ENCODE peak calls at places on chromosomes 16 and 17, in eight cellular contexts. One of them, this sample, is unnamed. For H3K4me1, the result is how much of the 10 kb centered on the place peaks cover.

GRCh38 chr16:69865701-69866100 is 85.4 kb upstream of the CLEC18A start:
- DNase-seq in tibial nerve: no peak
- DNase-seq in ascending aorta: no peak
- DNase-seq in SJCRH30: peak
- DNase-seq in lower lobe of right lung: no peak
- DNase-seq in stomach: peak
- DNase-seq in keratinocyte: no peak
- DNase-seq in psoas muscle: no peak
- DNase-seq in this sample: no peak

GRCh38 chr17:28643979-28644781 is 778 bp downstream of the BLTP2 start:
- DNase-seq in tibial nerve: no peak
- DNase-seq in ascending aorta: peak
- DNase-seq in SJCRH30: peak
- DNase-seq in lower lobe of right lung: peak
- DNase-seq in stomach: peak
- DNase-seq in keratinocyte: no peak
- DNase-seq in psoas muscle: peak
- DNase-seq in this sample: peak

GRCh38 chr17:17809527-17810373 is 27.0 kb downstream of the SREBF1 start:
- DNase-seq in tibial nerve: peak
- DNase-seq in ascending aorta: no peak
- DNase-seq in SJCRH30: no peak
- DNase-seq in lower lobe of right lung: no peak
- DNase-seq in stomach: no peak
- DNase-seq in keratinocyte: no peak
- DNase-seq in psoas muscle: no peak
- DNase-seq in this sample: peak

GRCh38 chr16:5895137-5895536 is 797.5 kb upstream of the EEF2KMT start:
- DNase-seq in tibial nerve: no peak
- DNase-seq in ascending aorta: no peak
- DNase-seq in SJCRH30: no peak
- DNase-seq in lower lobe of right lung: no peak
- DNase-seq in stomach: no peak
- DNase-seq in keratinocyte: no peak
- DNase-seq in psoas muscle: no peak
- DNase-seq in this sample: peak

GRCh38 chr16:56565023-56565477 is at the start of gene MT4:
- DNase-seq in tibial nerve: no peak
- DNase-seq in ascending aorta: no peak
- DNase-seq in SJCRH30: no peak
- DNase-seq in lower lobe of right lung: no peak
- DNase-seq in stomach: no peak
- DNase-seq in keratinocyte: no peak
- DNase-seq in psoas muscle: no peak
- DNase-seq in this sample: no peak

GRCh38 chr16:28130099-28131088 is 66.9 kb upstream of the GSG1L start:
- DNase-seq in tibial nerve: no peak
- DNase-seq in ascending aorta: no peak
- DNase-seq in SJCRH30: no peak
- DNase-seq in lower lobe of right lung: no peak
- DNase-seq in stomach: no peak
- DNase-seq in keratinocyte: no peak
- DNase-seq in psoas muscle: no peak
- DNase-seq in this sample: no peak

GRCh38 chr16:70348991-70349390 is 2.3 kb downstream of the DDX19A start:
- DNase-seq in tibial nerve: no peak
- DNase-seq in ascending aorta: no peak
- DNase-seq in SJCRH30: no peak
- DNase-seq in lower lobe of right lung: no peak
- DNase-seq in stomach: no peak
- DNase-seq in keratinocyte: no peak
- DNase-seq in psoas muscle: no peak
- DNase-seq in this sample: no peak

GRCh38 chr16:4315185-4316102 is at the start of gene GLIS2:
- DNase-seq in tibial nerve: peak
- DNase-seq in ascending aorta: peak
- DNase-seq in SJCRH30: peak
- DNase-seq in lower lobe of right lung: peak
- DNase-seq in stomach: peak
- DNase-seq in keratinocyte: no peak
- DNase-seq in psoas muscle: peak
- DNase-seq in this sample: peak

GRCh38 chr16:69443809-69444611 is 19.6 kb downstream of the CYB5B start:
- DNase-seq in tibial nerve: no peak
- DNase-seq in ascending aorta: no peak
- DNase-seq in SJCRH30: no peak
- DNase-seq in lower lobe of right lung: no peak
- DNase-seq in stomach: no peak
- DNase-seq in keratinocyte: no peak
- DNase-seq in psoas muscle: peak
- DNase-seq in this sample: no peak

GRCh38 chr17:3879591-3880417 is 13.0 kb downstream of the CAMKK1 start:
- DNase-seq in tibial nerve: no peak
- DNase-seq in ascending aorta: no peak
- DNase-seq in SJCRH30: peak
- DNase-seq in lower lobe of right lung: no peak
- DNase-seq in stomach: no peak
- DNase-seq in keratinocyte: no peak
- DNase-seq in psoas muscle: no peak
- DNase-seq in this sample: no peak

GRCh38 chr16:47732122-47732805 is 271.1 kb downstream of the PHKB start:
- DNase-seq in tibial nerve: no peak
- DNase-seq in ascending aorta: no peak
- DNase-seq in SJCRH30: peak
- DNase-seq in lower lobe of right lung: no peak
- DNase-seq in stomach: no peak
- DNase-seq in keratinocyte: peak
- DNase-seq in psoas muscle: no peak
- DNase-seq in this sample: no peak

GRCh38 chr17:1779571-1780074 is 17.8 kb downstream of the SERPINF1 start:
- DNase-seq in tibial nerve: peak
- DNase-seq in ascending aorta: peak
- DNase-seq in SJCRH30: peak
- DNase-seq in lower lobe of right lung: peak
- DNase-seq in stomach: peak
- DNase-seq in keratinocyte: no peak
- DNase-seq in psoas muscle: peak
- DNase-seq in this sample: peak

GRCh38 chr17:15920758-15921239 is 24.1 kb upstream of the ADORA2B start:
- DNase-seq in tibial nerve: no peak
- DNase-seq in ascending aorta: no peak
- DNase-seq in SJCRH30: peak
- DNase-seq in lower lobe of right lung: no peak
- DNase-seq in stomach: no peak
- DNase-seq in keratinocyte: peak
- DNase-seq in psoas muscle: no peak
- DNase-seq in this sample: peak

GRCh38 chr17:27207073-27207511 is 86.8 kb upstream of the WSB1 start:
- DNase-seq in tibial nerve: no peak
- DNase-seq in ascending aorta: no peak
- DNase-seq in SJCRH30: no peak
- DNase-seq in lower lobe of right lung: no peak
- DNase-seq in stomach: no peak
- DNase-seq in keratinocyte: peak
- DNase-seq in psoas muscle: no peak
- DNase-seq in this sample: peak

GRCh38 chr16:16143941-16144340 is 79.4 kb downstream of the ABCC6 start:
- DNase-seq in tibial nerve: no peak
- DNase-seq in ascending aorta: no peak
- DNase-seq in SJCRH30: no peak
- DNase-seq in lower lobe of right lung: no peak
- DNase-seq in stomach: no peak
- DNase-seq in keratinocyte: no peak
- DNase-seq in psoas muscle: no peak
- DNase-seq in this sample: no peak

GRCh38 chr17:38750312-38751121 is 2.0 kb upstream of the PSMB3 start:
- DNase-seq in tibial nerve: no peak
- DNase-seq in ascending aorta: no peak
- DNase-seq in SJCRH30: no peak
- DNase-seq in lower lobe of right lung: no peak
- DNase-seq in stomach: no peak
- DNase-seq in keratinocyte: no peak
- DNase-seq in psoas muscle: no peak
- DNase-seq in this sample: peak

GRCh38 chr16:14015017-14015416 is 56.1 kb upstream of the MRTFB start:
- DNase-seq in tibial nerve: no peak
- DNase-seq in ascending aorta: no peak
- DNase-seq in SJCRH30: no peak
- DNase-seq in lower lobe of right lung: no peak
- DNase-seq in stomach: no peak
- DNase-seq in keratinocyte: no peak
- DNase-seq in psoas muscle: no peak
- DNase-seq in this sample: no peak

GRCh38 chr17:77281024-77281903 is 140.5 kb downstream of the SEC14L1 start:
- DNase-seq in tibial nerve: no peak
- DNase-seq in ascending aorta: no peak
- DNase-seq in SJCRH30: no peak
- DNase-seq in lower lobe of right lung: peak
- DNase-seq in stomach: peak
- DNase-seq in keratinocyte: no peak
- DNase-seq in psoas muscle: peak
- DNase-seq in this sample: peak

GRCh38 chr16:58063377-58064076 is 38.0 kb downstream of the MMP15 start:
- DNase-seq in tibial nerve: no peak
- DNase-seq in ascending aorta: no peak
- DNase-seq in SJCRH30: no peak
- DNase-seq in lower lobe of right lung: no peak
- DNase-seq in stomach: no peak
- DNase-seq in keratinocyte: no peak
- DNase-seq in psoas muscle: no peak
- DNase-seq in this sample: no peak
- H3K4me1 ChIP-seq in tibial nerve: under half
- H3K4me1 ChIP-seq in ascending aorta: under half
- H3K4me1 ChIP-seq in SJCRH30: under half
- H3K4me1 ChIP-seq in lower lobe of right lung: under half
- H3K4me1 ChIP-seq in stomach: under half
- H3K4me1 ChIP-seq in keratinocyte: under half
- H3K4me1 ChIP-seq in psoas muscle: under half
- H3K4me1 ChIP-seq in this sample: under half

DNA sequence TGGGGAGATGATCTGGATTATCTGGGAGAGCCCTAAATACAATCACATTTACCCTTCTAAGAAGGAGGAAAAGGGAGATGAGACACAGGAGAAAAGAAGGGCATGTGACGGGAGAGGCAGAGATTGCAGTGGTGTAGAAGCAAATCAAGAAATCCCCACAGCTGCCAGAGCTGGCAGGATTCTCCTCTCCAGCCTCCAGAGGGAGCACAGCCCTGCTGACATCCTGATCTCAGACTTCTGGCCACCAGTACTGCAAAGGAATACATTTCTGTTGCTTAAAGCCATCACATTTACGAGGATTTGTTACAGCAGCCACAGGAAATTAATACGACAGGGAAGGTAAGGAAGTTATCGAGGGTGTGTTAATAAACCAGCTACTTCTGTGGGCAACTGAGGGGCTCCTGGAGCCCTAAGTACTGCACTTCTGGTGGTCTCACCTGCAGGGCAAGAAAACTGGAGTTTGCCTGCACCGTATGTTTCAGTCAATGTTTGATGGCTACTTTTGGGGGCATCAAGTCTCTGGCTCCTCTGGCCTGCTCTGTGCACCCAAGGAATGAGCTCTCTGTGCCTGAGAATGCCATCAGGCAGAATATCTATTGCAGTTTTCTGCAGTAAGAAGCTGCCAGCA is 22.9 kb upstream of the CDH13 start:
- DNase-seq in tibial nerve: no peak
- DNase-seq in ascending aorta: peak
- DNase-seq in SJCRH30: peak
- DNase-seq in lower lobe of right lung: no peak
- DNase-seq in stomach: peak
- DNase-seq in keratinocyte: no peak
- DNase-seq in psoas muscle: peak
- DNase-seq in this sample: peak
- H3K4me1 ChIP-seq in tibial nerve: under half
- H3K4me1 ChIP-seq in ascending aorta: under half
- H3K4me1 ChIP-seq in SJCRH30: under half
- H3K4me1 ChIP-seq in lower lobe of right lung: under half
- H3K4me1 ChIP-seq in stomach: under half
- H3K4me1 ChIP-seq in keratinocyte: under half
- H3K4me1 ChIP-seq in psoas muscle: under half
- H3K4me1 ChIP-seq in this sample: under half

GRCh38 chr16:81518439-81518757 is 73.8 kb downstream of the CMIP start:
- DNase-seq in tibial nerve: no peak
- DNase-seq in ascending aorta: no peak
- DNase-seq in SJCRH30: no peak
- DNase-seq in lower lobe of right lung: no peak
- DNase-seq in stomach: no peak
- DNase-seq in keratinocyte: no peak
- DNase-seq in psoas muscle: peak
- DNase-seq in this sample: no peak
- H3K4me1 ChIP-seq in tibial nerve: under half
- H3K4me1 ChIP-seq in ascending aorta: under half
- H3K4me1 ChIP-seq in SJCRH30: under half
- H3K4me1 ChIP-seq in lower lobe of right lung: half or more
- H3K4me1 ChIP-seq in stomach: half or more
- H3K4me1 ChIP-seq in keratinocyte: under half
- H3K4me1 ChIP-seq in psoas muscle: under half
- H3K4me1 ChIP-seq in this sample: under half

GRCh38 chr17:67421869-67422273 is 44.8 kb downstream of the PITPNC1 start:
- DNase-seq in tibial nerve: no peak
- DNase-seq in ascending aorta: no peak
- DNase-seq in SJCRH30: no peak
- DNase-seq in lower lobe of right lung: no peak
- DNase-seq in stomach: no peak
- DNase-seq in keratinocyte: peak
- DNase-seq in psoas muscle: no peak
- DNase-seq in this sample: peak

GRCh38 chr17:67427410-67427809 is 50.3 kb downstream of the PITPNC1 start:
- DNase-seq in tibial nerve: no peak
- DNase-seq in ascending aorta: no peak
- DNase-seq in SJCRH30: no peak
- DNase-seq in lower lobe of right lung: no peak
- DNase-seq in stomach: no peak
- DNase-seq in keratinocyte: no peak
- DNase-seq in psoas muscle: no peak
- DNase-seq in this sample: no peak

GRCh38 chr17:67425571-67426160 is 48.6 kb downstream of the PITPNC1 start:
- DNase-seq in tibial nerve: no peak
- DNase-seq in ascending aorta: peak
- DNase-seq in SJCRH30: no peak
- DNase-seq in lower lobe of right lung: no peak
- DNase-seq in stomach: no peak
- DNase-seq in keratinocyte: no peak
- DNase-seq in psoas muscle: no peak
- DNase-seq in this sample: no peak

GRCh38 chr17:67420994-67421393 is 43.9 kb downstream of the PITPNC1 start:
- DNase-seq in tibial nerve: no peak
- DNase-seq in ascending aorta: no peak
- DNase-seq in SJCRH30: no peak
- DNase-seq in lower lobe of right lung: no peak
- DNase-seq in stomach: no peak
- DNase-seq in keratinocyte: no peak
- DNase-seq in psoas muscle: no peak
- DNase-seq in this sample: no peak

DNA sequence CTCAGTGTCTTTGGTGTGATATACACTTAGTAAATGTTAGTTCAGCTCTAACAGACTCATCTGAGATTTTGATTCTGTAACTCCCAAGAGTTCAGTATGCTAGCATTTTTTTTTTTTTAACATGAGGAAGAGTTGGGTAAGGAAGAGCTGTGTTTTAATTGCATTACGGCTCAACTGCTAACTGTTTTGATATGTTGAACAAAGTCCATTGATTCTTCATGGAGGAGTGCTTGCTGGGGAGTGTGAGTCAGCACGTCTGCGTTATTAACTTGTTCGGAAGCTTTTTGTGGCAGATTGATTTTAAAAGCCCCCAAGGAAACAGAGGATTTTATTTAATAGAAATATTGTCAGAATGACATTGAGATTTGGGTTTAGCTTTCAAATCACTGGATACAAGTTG is 45.8 kb downstream of the PITPNC1 start:
- DNase-seq in tibial nerve: no peak
- DNase-seq in ascending aorta: no peak
- DNase-seq in SJCRH30: no peak
- DNase-seq in lower lobe of right lung: no peak
- DNase-seq in stomach: no peak
- DNase-seq in keratinocyte: no peak
- DNase-seq in psoas muscle: no peak
- DNase-seq in this sample: peak
- H3K4me1 ChIP-seq in tibial nerve: under half
- H3K4me1 ChIP-seq in ascending aorta: under half
- H3K4me1 ChIP-seq in SJCRH30: under half
- H3K4me1 ChIP-seq in lower lobe of right lung: under half
- H3K4me1 ChIP-seq in stomach: under half
- H3K4me1 ChIP-seq in keratinocyte: half or more
- H3K4me1 ChIP-seq in psoas muscle: under half
- H3K4me1 ChIP-seq in this sample: under half

This sample was measured in A673.